ENCODE peak calls at places on chromosomes 13 and 19, in seven cellular contexts. One of them, this sample, is unnamed.

GRCh38 chr13:101941095-101941777 is 460.6 kb downstream of the FGF14 start:
- DNase-seq in AG04450: no peak
- DNase-seq in astrocyte of the spinal cord: peak
- DNase-seq in ascending aorta: no peak
- DNase-seq in psoas muscle: no peak
- DNase-seq in lower leg skin: no peak
- DNase-seq in NT2/D1: no peak
- DNase-seq in this sample: no peak

GRCh38 chr19:7919681-7920519 is at the start of gene SNAPC2:
- DNase-seq in AG04450: peak
- DNase-seq in astrocyte of the spinal cord: peak
- DNase-seq in ascending aorta: peak
- DNase-seq in psoas muscle: peak
- DNase-seq in lower leg skin: peak
- DNase-seq in NT2/D1: peak
- DNase-seq in this sample: peak

GRCh38 chr13:102286326-102286725 is 115.5 kb downstream of the FGF14 start:
- DNase-seq in AG04450: peak
- DNase-seq in astrocyte of the spinal cord: peak
- DNase-seq in ascending aorta: no peak
- DNase-seq in psoas muscle: no peak
- DNase-seq in lower leg skin: no peak
- DNase-seq in NT2/D1: no peak
- DNase-seq in this sample: peak

GRCh38 chr19:19459099-19459498 is 53.6 kb downstream of the GATAD2A start:
- DNase-seq in AG04450: no peak
- DNase-seq in astrocyte of the spinal cord: peak
- DNase-seq in ascending aorta: no peak
- DNase-seq in psoas muscle: no peak
- DNase-seq in lower leg skin: no peak
- DNase-seq in NT2/D1: no peak
- DNase-seq in this sample: no peak

GRCh38 chr19:21396121-21396520 is 812 bp upstream of the ZNF493 start:
- DNase-seq in AG04450: no peak
- DNase-seq in astrocyte of the spinal cord: no peak
- DNase-seq in ascending aorta: no peak
- DNase-seq in psoas muscle: no peak
- DNase-seq in lower leg skin: no peak
- DNase-seq in NT2/D1: no peak
- DNase-seq in this sample: no peak

GRCh38 chr19:8149261-8150094 is at the start of gene FBN3:
- DNase-seq in AG04450: no peak
- DNase-seq in astrocyte of the spinal cord: no peak
- DNase-seq in ascending aorta: no peak
- DNase-seq in psoas muscle: no peak
- DNase-seq in lower leg skin: no peak
- DNase-seq in NT2/D1: no peak
- DNase-seq in this sample: no peak

GRCh38 chr13:90968510-90968909 is 379.0 kb upstream of the MIR17HG start:
- DNase-seq in AG04450: no peak
- DNase-seq in astrocyte of the spinal cord: peak
- DNase-seq in ascending aorta: no peak
- DNase-seq in psoas muscle: no peak
- DNase-seq in lower leg skin: no peak
- DNase-seq in NT2/D1: no peak
- DNase-seq in this sample: no peak

GRCh38 chr19:3343619-3344502 is 22.5 kb upstream of the NFIC start:
- DNase-seq in AG04450: no peak
- DNase-seq in astrocyte of the spinal cord: peak
- DNase-seq in ascending aorta: peak
- DNase-seq in psoas muscle: peak
- DNase-seq in lower leg skin: peak
- DNase-seq in NT2/D1: no peak
- DNase-seq in this sample: peak

GRCh38 chr13:109426690-109426990 is 359.7 kb downstream of the IRS2 start:
- DNase-seq in AG04450: no peak
- DNase-seq in astrocyte of the spinal cord: no peak
- DNase-seq in ascending aorta: no peak
- DNase-seq in psoas muscle: no peak
- DNase-seq in lower leg skin: no peak
- DNase-seq in NT2/D1: no peak
- DNase-seq in this sample: no peak

GRCh38 chr19:18848860-18849661 is 17.3 kb downstream of the UPF1 start:
- DNase-seq in AG04450: no peak
- DNase-seq in astrocyte of the spinal cord: no peak
- DNase-seq in ascending aorta: peak
- DNase-seq in psoas muscle: peak
- DNase-seq in lower leg skin: peak
- DNase-seq in NT2/D1: no peak
- DNase-seq in this sample: peak

GRCh38 chr13:51840917-51841316 is 4.1 kb downstream of the TMEM272 start:
- DNase-seq in AG04450: no peak
- DNase-seq in astrocyte of the spinal cord: no peak
- DNase-seq in ascending aorta: no peak
- DNase-seq in psoas muscle: no peak
- DNase-seq in lower leg skin: no peak
- DNase-seq in NT2/D1: no peak
- DNase-seq in this sample: no peak

GRCh38 chr19:14676762-14677161 is 2.1 kb upstream of the ADGRE3 start:
- DNase-seq in AG04450: no peak
- DNase-seq in astrocyte of the spinal cord: no peak
- DNase-seq in ascending aorta: no peak
- DNase-seq in psoas muscle: no peak
- DNase-seq in lower leg skin: no peak
- DNase-seq in NT2/D1: no peak
- DNase-seq in this sample: no peak

GRCh38 chr19:39778763-39779162 is at the start of gene LEUTX:
- DNase-seq in AG04450: no peak
- DNase-seq in astrocyte of the spinal cord: no peak
- DNase-seq in ascending aorta: no peak
- DNase-seq in psoas muscle: no peak
- DNase-seq in lower leg skin: no peak
- DNase-seq in NT2/D1: no peak
- DNase-seq in this sample: no peak

GRCh38 chr13:59345316-59345715 is 818.4 kb downstream of the DIAPH3 start:
- DNase-seq in AG04450: no peak
- DNase-seq in astrocyte of the spinal cord: peak
- DNase-seq in ascending aorta: no peak
- DNase-seq in psoas muscle: no peak
- DNase-seq in lower leg skin: no peak
- DNase-seq in NT2/D1: no peak
- DNase-seq in this sample: no peak

GRCh38 chr13:48819376-48819775 is 156.3 kb upstream of the FNDC3A start:
- DNase-seq in AG04450: no peak
- DNase-seq in astrocyte of the spinal cord: no peak
- DNase-seq in ascending aorta: no peak
- DNase-seq in psoas muscle: no peak
- DNase-seq in lower leg skin: no peak
- DNase-seq in NT2/D1: no peak
- DNase-seq in this sample: no peak

GRCh38 chr13:48816696-48817095 is 159.0 kb upstream of the FNDC3A start:
- DNase-seq in AG04450: no peak
- DNase-seq in astrocyte of the spinal cord: no peak
- DNase-seq in ascending aorta: no peak
- DNase-seq in psoas muscle: no peak
- DNase-seq in lower leg skin: no peak
- DNase-seq in NT2/D1: no peak
- DNase-seq in this sample: no peak

GRCh38 chr13:48819889-48820288 is 155.8 kb upstream of the FNDC3A start:
- DNase-seq in AG04450: no peak
- DNase-seq in astrocyte of the spinal cord: no peak
- DNase-seq in ascending aorta: no peak
- DNase-seq in psoas muscle: no peak
- DNase-seq in lower leg skin: no peak
- DNase-seq in NT2/D1: no peak
- DNase-seq in this sample: no peak

GRCh38 chr13:48818495-48818961 is 157.2 kb upstream of the FNDC3A start:
- DNase-seq in AG04450: peak
- DNase-seq in astrocyte of the spinal cord: peak
- DNase-seq in ascending aorta: no peak
- DNase-seq in psoas muscle: no peak
- DNase-seq in lower leg skin: no peak
- DNase-seq in NT2/D1: no peak
- DNase-seq in this sample: peak

DNA sequence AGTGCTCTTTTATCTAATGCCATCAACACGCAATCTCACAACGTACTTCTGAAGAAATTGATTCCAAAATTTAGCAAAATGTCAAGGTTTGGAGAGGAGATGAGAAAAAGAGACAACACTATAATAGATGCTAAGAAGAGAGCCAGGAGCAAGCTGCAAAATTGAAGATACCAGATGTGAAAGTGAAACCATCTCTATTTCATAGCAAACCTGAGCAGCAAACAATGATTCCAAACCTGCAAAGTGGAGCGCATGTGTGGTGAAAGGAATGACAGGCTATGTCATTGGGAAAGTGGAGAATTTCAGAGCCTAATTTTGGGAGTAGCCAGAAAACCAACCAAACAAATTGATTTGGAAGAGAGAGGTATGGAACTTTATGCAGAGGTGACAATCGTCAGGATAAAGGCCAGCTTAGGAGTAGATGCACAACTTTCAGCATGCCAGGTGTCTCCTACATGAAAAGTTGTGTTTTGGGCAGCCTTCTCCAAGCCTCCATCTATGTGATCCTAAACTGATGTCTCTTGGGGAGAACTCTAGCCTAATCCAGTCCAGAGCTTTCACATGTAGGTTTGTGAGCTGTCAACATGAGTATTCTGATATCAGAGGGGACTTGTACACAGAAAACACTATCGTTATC is 158.4 kb upstream of the FNDC3A start:
- DNase-seq in AG04450: no peak
- DNase-seq in astrocyte of the spinal cord: no peak
- DNase-seq in ascending aorta: no peak
- DNase-seq in psoas muscle: no peak
- DNase-seq in lower leg skin: no peak
- DNase-seq in NT2/D1: no peak
- DNase-seq in this sample: no peak
- H3K4me3 ChIP-seq in AG04450: no peak
- H3K4me3 ChIP-seq in astrocyte of the spinal cord: no peak
- H3K4me3 ChIP-seq in ascending aorta: peak
- H3K4me3 ChIP-seq in psoas muscle: no peak
- H3K4me3 ChIP-seq in lower leg skin: no peak
- H3K4me3 ChIP-seq in NT2/D1: no peak
- H3K4me3 ChIP-seq in this sample: no peak

GRCh38 chr19:41405776-41406175 is 8.2 kb downstream of the BCKDHA start:
- DNase-seq in AG04450: no peak
- DNase-seq in astrocyte of the spinal cord: no peak
- DNase-seq in ascending aorta: no peak
- DNase-seq in psoas muscle: no peak
- DNase-seq in lower leg skin: no peak
- DNase-seq in NT2/D1: no peak
- DNase-seq in this sample: no peak

GRCh38 chr19:41399525-41399924 is 1.9 kb downstream of the BCKDHA start:
- DNase-seq in AG04450: no peak
- DNase-seq in astrocyte of the spinal cord: no peak
- DNase-seq in ascending aorta: no peak
- DNase-seq in psoas muscle: no peak
- DNase-seq in lower leg skin: no peak
- DNase-seq in NT2/D1: no peak
- DNase-seq in this sample: no peak

GRCh38 chr19:41401483-41401882 is 3.9 kb downstream of the BCKDHA start:
- DNase-seq in AG04450: no peak
- DNase-seq in astrocyte of the spinal cord: no peak
- DNase-seq in ascending aorta: no peak
- DNase-seq in psoas muscle: no peak
- DNase-seq in lower leg skin: no peak
- DNase-seq in NT2/D1: no peak
- DNase-seq in this sample: no peak

GRCh38 chr19:41402010-41402409 is 4.4 kb downstream of the BCKDHA start:
- DNase-seq in AG04450: no peak
- DNase-seq in astrocyte of the spinal cord: no peak
- DNase-seq in ascending aorta: no peak
- DNase-seq in psoas muscle: no peak
- DNase-seq in lower leg skin: no peak
- DNase-seq in NT2/D1: no peak
- DNase-seq in this sample: no peak

DNA sequence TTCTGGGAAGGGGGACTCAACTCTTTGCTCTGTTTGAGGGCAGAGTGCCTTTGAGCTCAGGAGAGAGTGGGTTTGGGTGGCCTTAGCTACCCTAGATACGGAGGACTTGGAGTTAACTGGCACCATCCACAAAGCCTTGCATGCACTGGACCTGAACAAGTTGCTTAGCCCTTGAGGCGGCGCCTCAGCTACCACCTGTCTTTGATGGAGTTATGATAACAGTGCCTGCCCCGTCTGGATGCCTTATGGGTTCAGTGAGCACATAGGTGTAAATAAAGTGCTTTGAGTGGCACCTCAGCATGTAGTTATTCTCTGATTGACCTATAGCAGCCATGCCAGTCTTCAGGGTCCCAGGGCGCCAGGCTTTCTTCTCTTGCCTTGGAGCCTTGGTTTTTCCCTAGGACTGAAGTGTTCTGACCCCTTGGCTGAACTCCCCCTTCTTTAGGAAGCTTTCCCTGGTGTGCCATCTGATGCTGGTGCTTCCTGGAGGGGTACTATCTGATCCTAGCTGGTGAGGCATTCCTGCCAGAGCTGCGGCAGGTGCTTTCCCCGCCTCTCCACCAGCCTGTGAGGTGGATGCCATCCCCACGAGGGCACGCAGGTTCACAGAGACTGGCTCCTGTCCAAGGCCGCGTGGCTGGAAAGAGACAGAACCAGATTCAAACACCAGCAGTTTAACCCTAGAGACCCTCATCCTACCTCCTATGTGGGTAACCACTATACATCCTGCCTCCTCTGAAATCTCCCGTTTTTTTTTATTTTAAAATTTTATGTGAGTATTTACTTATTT is 5.8 kb downstream of the BCKDHA start:
- DNase-seq in AG04450: no peak
- DNase-seq in astrocyte of the spinal cord: no peak
- DNase-seq in ascending aorta: no peak
- DNase-seq in psoas muscle: no peak
- DNase-seq in lower leg skin: no peak
- DNase-seq in NT2/D1: no peak
- DNase-seq in this sample: no peak
- H3K4me3 ChIP-seq in AG04450: no peak
- H3K4me3 ChIP-seq in astrocyte of the spinal cord: no peak
- H3K4me3 ChIP-seq in ascending aorta: no peak
- H3K4me3 ChIP-seq in psoas muscle: no peak
- H3K4me3 ChIP-seq in lower leg skin: no peak
- H3K4me3 ChIP-seq in NT2/D1: no peak
- H3K4me3 ChIP-seq in this sample: no peak

GRCh38 chr19:30228726-30229523 is 143.3 kb upstream of the ZNF536 start:
- DNase-seq in AG04450: no peak
- DNase-seq in astrocyte of the spinal cord: no peak
- DNase-seq in ascending aorta: no peak
- DNase-seq in psoas muscle: no peak
- DNase-seq in lower leg skin: no peak
- DNase-seq in NT2/D1: no peak
- DNase-seq in this sample: no peak
- H3K4me3 ChIP-seq in AG04450: peak
- H3K4me3 ChIP-seq in astrocyte of the spinal cord: no peak
- H3K4me3 ChIP-seq in ascending aorta: peak
- H3K4me3 ChIP-seq in psoas muscle: peak
- H3K4me3 ChIP-seq in lower leg skin: no peak
- H3K4me3 ChIP-seq in NT2/D1: peak
- H3K4me3 ChIP-seq in this sample: peak

DNA sequence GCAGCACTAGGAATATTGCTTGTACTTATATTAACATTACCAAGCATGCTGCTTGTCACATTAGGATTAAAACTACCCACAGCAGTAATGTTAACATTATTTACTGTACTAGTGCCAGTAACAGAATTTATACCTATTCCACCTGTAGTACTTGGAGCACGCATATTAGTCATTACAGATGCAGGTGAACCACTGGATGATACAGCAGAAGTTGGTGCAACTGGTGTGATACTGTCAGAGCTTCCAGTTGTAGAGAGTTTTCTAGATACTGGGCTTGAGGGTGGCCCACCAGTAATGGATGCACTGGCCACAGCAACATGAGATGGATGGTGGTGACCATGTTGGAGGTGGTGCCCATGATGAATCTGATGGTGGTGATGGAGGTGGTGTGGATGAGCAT is 1.1 kb downstream of the TSC22D1 start:
- DNase-seq in AG04450: no peak
- DNase-seq in astrocyte of the spinal cord: no peak
- DNase-seq in ascending aorta: no peak
- DNase-seq in psoas muscle: no peak
- DNase-seq in lower leg skin: no peak
- DNase-seq in NT2/D1: no peak
- DNase-seq in this sample: no peak
- H3K4me3 ChIP-seq in AG04450: peak
- H3K4me3 ChIP-seq in astrocyte of the spinal cord: peak
- H3K4me3 ChIP-seq in ascending aorta: peak
- H3K4me3 ChIP-seq in psoas muscle: peak
- H3K4me3 ChIP-seq in lower leg skin: no peak
- H3K4me3 ChIP-seq in NT2/D1: peak
- H3K4me3 ChIP-seq in this sample: peak

This sample was measured in skeletal muscle cell.